ENCODE peak calls at places on chromosomes 6 and 20, in nine cellular contexts. T, Y, Q, D, C, L, I, V and Z are unnamed samples.

GRCh38 chr6:52341861-52342260 is 20.1 kb upstream of the PAQR8 start:
- DNase-seq in T (no peak), Y (no peak), Q (no peak), D (no peak), C (no peak), L (no peak), I (no peak), V (no peak), Z (no peak)

GRCh38 chr6:168099201-168100010 is 20.4 kb upstream of the FRMD1 start:
- DNase-seq in T (no peak), Y (no peak), Q (no peak), D (no peak), C (no peak), L (no peak), I (peak), V (no peak), Z (no peak)

GRCh38 chr6:136076496-136076895 is 173.6 kb downstream of the MTFR2 start:
- DNase-seq in T (peak), Y (peak), Q (no peak), D (no peak), C (no peak), L (no peak), I (no peak), V (peak), Z (peak)

GRCh38 chr6:108277831-108278230 is 17.0 kb upstream of the SNX3 start:
- DNase-seq in T (no peak), Y (no peak), Q (no peak), D (no peak), C (no peak), L (no peak), I (no peak), V (no peak), Z (no peak)

GRCh38 chr6:99348823-99349619 is 453 bp downstream of the FAXC start:
- DNase-seq in T (no peak), Y (peak), Q (no peak), D (no peak), C (no peak), L (no peak), I (no peak), V (no peak), Z (no peak)

GRCh38 chr6:5220436-5220835 is 40.3 kb downstream of the LYRM4 start:
- DNase-seq in T (no peak), Y (no peak), Q (no peak), D (no peak), C (no peak), L (no peak), I (no peak), V (no peak), Z (no peak)

GRCh38 chr20:34549929-34550305 is 8.6 kb upstream of the MAP1LC3A start:
- DNase-seq in T (no peak), Y (no peak), Q (no peak), D (no peak), C (no peak), L (no peak), I (no peak), V (no peak), Z (no peak)

GRCh38 chr6:77326029-77326428 is 137.3 kb downstream of the HTR1B start:
- DNase-seq in T (peak), Y (peak), Q (no peak), D (no peak), C (no peak), L (no peak), I (no peak), V (no peak), Z (no peak)

GRCh38 chr20:32965115-32965514 is 39.1 kb downstream of the SUN5 start:
- DNase-seq in T (no peak), Y (no peak), Q (peak), D (no peak), C (no peak), L (no peak), I (no peak), V (no peak), Z (no peak)

GRCh38 chr6:21942910-21943309 is 349.4 kb downstream of the SOX4 start:
- DNase-seq in T (no peak), Y (peak), Q (no peak), D (no peak), C (no peak), L (no peak), I (no peak), V (peak), Z (peak)

GRCh38 chr20:35325385-35325784 is 33.2 kb upstream of the FAM83C start:
- DNase-seq in T (no peak), Y (no peak), Q (no peak), D (no peak), C (no peak), L (no peak), I (no peak), V (no peak), Z (no peak)

GRCh38 chr6:144543006-144543871 is 258.1 kb downstream of the UTRN start:
- DNase-seq in T (peak), Y (peak), Q (no peak), D (no peak), C (no peak), L (no peak), I (no peak), V (peak), Z (peak)

GRCh38 chr6:20711518-20711917 is 177.3 kb downstream of the CDKAL1 start:
- DNase-seq in T (peak), Y (peak), Q (no peak), D (no peak), C (peak), L (no peak), I (no peak), V (no peak), Z (peak)

GRCh38 chr6:116327803-116328527 is 42.8 kb upstream of the DSE start:
- DNase-seq in T (no peak), Y (peak), Q (no peak), D (no peak), C (peak), L (no peak), I (no peak), V (no peak), Z (no peak)

GRCh38 chr20:49248879-49249665 is 28.8 kb downstream of the ZNFX1 start:
- DNase-seq in T (no peak), Y (no peak), Q (no peak), D (no peak), C (no peak), L (no peak), I (no peak), V (no peak), Z (no peak)

GRCh38 chr20:38872491-38873049 is 53.6 kb upstream of the FAM83D start:
- DNase-seq in T (no peak), Y (no peak), Q (no peak), D (no peak), C (no peak), L (no peak), I (no peak), V (no peak), Z (no peak)

GRCh38 chr6:80304014-80304413 is 197.5 kb downstream of the BCKDHB start:
- DNase-seq in T (peak), Y (peak), Q (no peak), D (no peak), C (peak), L (no peak), I (no peak), V (peak), Z (no peak)

GRCh38 chr6:31968791-31969711 is 2.9 kb downstream of the DXO start:
- DNase-seq in T (no peak), Y (no peak), Q (no peak), D (no peak), C (no peak), L (no peak), I (peak), V (no peak), Z (no peak)

GRCh38 chr6:157229219-157229607 is 94.1 kb downstream of the TMEM242 start:
- DNase-seq in T (no peak), Y (no peak), Q (no peak), D (no peak), C (no peak), L (no peak), I (no peak), V (no peak), Z (no peak)

GRCh38 chr20:50729925-50730764 is 1.2 kb upstream of the PARD6B start:
- DNase-seq in T (peak), Y (peak), Q (no peak), D (no peak), C (peak), L (no peak), I (peak), V (peak), Z (peak)

GRCh38 chr6:141677598-141678211 is 455.0 kb upstream of the GJE1 start:
- DNase-seq in T (peak), Y (peak), Q (no peak), D (no peak), C (peak), L (peak), I (no peak), V (peak), Z (peak)

GRCh38 chr20:37393196-37393862 is 47.4 kb downstream of the SRC start:
- DNase-seq in T (no peak), Y (no peak), Q (no peak), D (no peak), C (no peak), L (no peak), I (peak), V (no peak), Z (no peak)

GRCh38 chr20:59576216-59576953 is 28.0 kb upstream of the PHACTR3 start:
- DNase-seq in T (no peak), Y (no peak), Q (no peak), D (no peak), C (no peak), L (no peak), I (peak), V (no peak), Z (no peak)

GRCh38 chr6:63526931-63527330 is 45.3 kb upstream of the LOC128125822 start:
- DNase-seq in T (no peak), Y (no peak), Q (no peak), D (no peak), C (no peak), L (no peak), I (no peak), V (no peak), Z (no peak)

GRCh38 chr6:18395851-18396187 is 8.7 kb downstream of the RNF144B start:
- DNase-seq in T (peak), Y (peak), Q (no peak), D (no peak), C (peak), L (no peak), I (no peak), V (peak), Z (no peak)

GRCh38 chr20:53737404-53738038 is 143.9 kb upstream of the ZNF217 start:
- DNase-seq in T (no peak), Y (peak), Q (no peak), D (no peak), C (peak), L (peak), I (no peak), V (peak), Z (peak)

GRCh38 chr6:21995318-21995717 is 301.5 kb downstream of the PRL start:
- DNase-seq in T (no peak), Y (no peak), Q (no peak), D (no peak), C (no peak), L (no peak), I (no peak), V (no peak), Z (no peak)

GRCh38 chr20:20360464-20360863 is 7.4 kb upstream of the INSM1 start:
- DNase-seq in T (peak), Y (peak), Q (no peak), D (no peak), C (peak), L (peak), I (no peak), V (peak), Z (peak)

GRCh38 chr6:27250955-27251671 is 3.6 kb downstream of the PRSS16 start:
- DNase-seq in T (no peak), Y (peak), Q (peak), D (no peak), C (peak), L (peak), I (peak), V (no peak), Z (no peak)

GRCh38 chr6:104130343-104130742 is 729.4 kb downstream of the HACE1 start:
- DNase-seq in T (no peak), Y (no peak), Q (no peak), D (no peak), C (no peak), L (no peak), I (no peak), V (no peak), Z (no peak)

GRCh38 chr6:111870054-111870750 is 3.0 kb downstream of the FYN start:
- DNase-seq in T (no peak), Y (peak), Q (no peak), D (no peak), C (no peak), L (peak), I (no peak), V (no peak), Z (no peak)

GRCh38 chr6:47245745-47246371 is 63.8 kb downstream of the TNFRSF21 start:
- DNase-seq in T (no peak), Y (no peak), Q (no peak), D (no peak), C (no peak), L (peak), I (no peak), V (no peak), Z (peak)

GRCh38 chr6:112413805-112414204 is 66.7 kb downstream of the RFPL4B start:
- DNase-seq in T (no peak), Y (no peak), Q (no peak), D (no peak), C (peak), L (no peak), I (no peak), V (no peak), Z (peak)

GRCh38 chr6:31478186-31478950 is 19.6 kb upstream of the MICB start:
- DNase-seq in T (no peak), Y (no peak), Q (no peak), D (no peak), C (no peak), L (no peak), I (no peak), V (no peak), Z (no peak)

GRCh38 chr6:15290962-15291704 is 45.3 kb downstream of the JARID2 start:
- DNase-seq in T (no peak), Y (no peak), Q (no peak), D (no peak), C (no peak), L (no peak), I (peak), V (no peak), Z (no peak)

GRCh38 chr20:59628171-59628570 is 23.8 kb downstream of the PHACTR3 start:
- DNase-seq in T (no peak), Y (no peak), Q (no peak), D (no peak), C (no peak), L (no peak), I (peak), V (no peak), Z (no peak)

GRCh38 chr6:141988954-141989705 is 143.6 kb upstream of the GJE1 start:
- DNase-seq in T (peak), Y (peak), Q (no peak), D (no peak), C (peak), L (peak), I (no peak), V (peak), Z (peak)

GRCh38 chr6:111061493-111061892 is 25.8 kb upstream of the SLC16A10 start:
- DNase-seq in T (no peak), Y (peak), Q (no peak), D (no peak), C (peak), L (no peak), I (no peak), V (peak), Z (peak)

GRCh38 chr6:34465551-34466241 is at the start of gene PACSIN1:
- DNase-seq in T (no peak), Y (peak), Q (no peak), D (peak), C (no peak), L (no peak), I (peak), V (no peak), Z (no peak)

GRCh38 chr6:160306284-160306683 is 41.9 kb upstream of the SLC22A3 start:
- DNase-seq in T (no peak), Y (no peak), Q (no peak), D (no peak), C (no peak), L (no peak), I (no peak), V (no peak), Z (no peak)
- H3K4me3 ChIP-seq in T (no peak), Y (no peak), Q (no peak), D (no peak), C (no peak), L (no peak), I (no peak), V (no peak), Z (no peak)

GRCh38 chr20:44271915-44272663 is 25.0 kb downstream of the GDAP1L1 start:
- DNase-seq in T (no peak), Y (no peak), Q (no peak), D (no peak), C (no peak), L (no peak), I (no peak), V (no peak), Z (no peak)
- TF ChIP-seq CTCF in T (no peak), Y (peak), Q (no peak), D (peak), C (peak), L (no peak), I (no peak), V (no peak), Z (peak)

DNA sequence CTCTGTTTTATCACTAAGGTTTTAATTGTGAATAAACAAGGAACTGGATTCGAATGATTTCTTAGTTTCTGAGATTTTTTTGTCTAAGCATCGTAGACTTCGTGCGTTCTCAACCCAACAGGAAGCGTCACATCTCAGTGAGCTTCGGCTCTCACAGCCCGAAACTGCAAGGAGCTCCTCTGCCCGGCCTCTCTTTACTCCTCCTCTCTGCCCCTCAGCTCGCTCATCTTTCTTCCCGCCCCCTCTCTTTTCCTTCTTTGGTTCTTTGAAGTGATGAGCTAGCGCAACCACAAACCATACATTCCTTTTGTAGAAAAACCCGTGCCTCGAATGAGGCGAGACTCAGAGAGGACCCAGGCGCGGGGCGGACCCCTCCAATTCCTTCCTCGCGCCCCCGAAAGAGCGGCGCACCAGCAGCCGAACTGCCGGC is 480 bp upstream of the NT5E start:
- DNase-seq in T (peak), Y (peak), Q (peak), D (no peak), C (peak), L (peak), I (peak), V (peak), Z (peak)
- H3K4me3 ChIP-seq in T (peak), Y (peak), Q (peak), D (peak), C (peak), L (peak), I (peak), V (peak), Z (peak)

GRCh38 chr20:43548273-43548880 is 10.4 kb upstream of the SGK2 start:
- DNase-seq in T (no peak), Y (no peak), Q (no peak), D (no peak), C (no peak), L (no peak), I (peak), V (no peak), Z (no peak)

GRCh38 chr20:43542674-43543073 is 16.2 kb upstream of the SGK2 start:
- DNase-seq in T (no peak), Y (no peak), Q (no peak), D (no peak), C (no peak), L (no peak), I (no peak), V (no peak), Z (no peak)

GRCh38 chr20:43544501-43544900 is 14.3 kb upstream of the SGK2 start:
- DNase-seq in T (no peak), Y (no peak), Q (no peak), D (no peak), C (no peak), L (no peak), I (peak), V (no peak), Z (no peak)

GRCh38 chr20:43543138-43543537 is 15.7 kb upstream of the SGK2 start:
- DNase-seq in T (no peak), Y (no peak), Q (no peak), D (no peak), C (no peak), L (peak), I (peak), V (no peak), Z (no peak)

GRCh38 chr20:43545837-43546578 is 12.8 kb upstream of the SGK2 start:
- DNase-seq in T (no peak), Y (no peak), Q (no peak), D (no peak), C (no peak), L (no peak), I (peak), V (no peak), Z (no peak)
- TF ChIP-seq CTCF in T (no peak), Y (peak), Q (no peak), D (no peak), C (no peak), L (no peak), I (no peak), V (no peak), Z (no peak)

GRCh38 chr20:3777381-3777725 is 3.9 kb downstream of the SPEF1 start:
- DNase-seq in T (no peak), Y (no peak), Q (no peak), D (no peak), C (no peak), L (no peak), I (no peak), V (no peak), Z (no peak)
- H3K4me3 ChIP-seq in T (peak), Y (peak), Q (peak), D (peak), C (peak), L (no peak), I (peak), V (peak), Z (peak)

GRCh38 chr6:90544085-90544484 is 42.8 kb downstream of the MAP3K7 start:
- DNase-seq in T (no peak), Y (no peak), Q (no peak), D (no peak), C (no peak), L (no peak), I (no peak), V (no peak), Z (no peak)

GRCh38 chr6:90544741-90545140 is 42.1 kb downstream of the MAP3K7 start:
- DNase-seq in T (no peak), Y (no peak), Q (no peak), D (no peak), C (no peak), L (no peak), I (no peak), V (no peak), Z (no peak)

GRCh38 chr6:90548001-90548400 is 38.9 kb downstream of the MAP3K7 start:
- DNase-seq in T (peak), Y (peak), Q (no peak), D (no peak), C (no peak), L (no peak), I (no peak), V (peak), Z (no peak)

GRCh38 chr6:90545450-90545849 is 41.4 kb downstream of the MAP3K7 start:
- DNase-seq in T (no peak), Y (no peak), Q (no peak), D (no peak), C (no peak), L (no peak), I (no peak), V (no peak), Z (peak)

DNA sequence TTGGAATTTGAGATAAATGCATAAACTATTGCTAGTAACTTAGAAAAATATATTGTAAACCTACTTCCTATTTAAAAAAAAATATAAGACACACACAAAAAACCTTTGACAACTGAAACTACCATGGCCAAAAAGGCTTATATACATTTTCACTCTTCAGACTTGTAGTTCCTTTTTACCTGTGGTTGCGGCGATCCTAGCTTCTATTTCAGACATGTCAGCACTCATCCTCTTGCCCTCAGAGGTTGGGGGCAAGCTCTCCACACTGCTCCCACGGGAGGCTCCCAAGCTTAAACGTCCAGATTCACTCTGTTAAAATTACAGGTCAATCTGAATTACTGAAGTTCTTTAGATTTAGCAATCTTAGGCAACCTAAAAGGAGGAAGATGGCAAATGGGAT is 39.8 kb downstream of the MAP3K7 start:
- DNase-seq in T (no peak), Y (no peak), Q (no peak), D (no peak), C (no peak), L (no peak), I (no peak), V (no peak), Z (no peak)
- TF ChIP-seq CTCF in T (no peak), Y (no peak), Q (no peak), D (no peak), C (no peak), L (no peak), I (no peak), V (no peak), Z (no peak)

GRCh38 chr20:62404761-62405107 is 2.4 kb downstream of the CABLES2 start:
- DNase-seq in T (no peak), Y (no peak), Q (no peak), D (no peak), C (no peak), L (no peak), I (no peak), V (no peak), Z (no peak)
- H3K4me3 ChIP-seq in T (no peak), Y (no peak), Q (no peak), D (no peak), C (no peak), L (no peak), I (no peak), V (no peak), Z (no peak)